ENCODE peak calls at places on chromosomes 3 and 15, in seven cellular contexts. T is skeletal muscle cell, H is IMR-90, P is sciatic nerve, N is foreskin melanocyte, M is head of caudate nucleus, A is cortex of kidney. B is an unnamed sample.

GRCh38 chr3:124172297-124172696 is 180.4 kb upstream of the ROPN1 start:
- DNase-seq in T (no peak), H (no peak), P (no peak), N (no peak), M (no peak), A (no peak), B (no peak)

GRCh38 chr3:126661965-126662364 is 7.0 kb upstream of the TXNRD3 start:
- DNase-seq in T (no peak), H (no peak), P (no peak), N (no peak), M (no peak), A (no peak), B (no peak)

GRCh38 chr15:65512807-65513416 is 4.6 kb downstream of the DPP8 start:
- DNase-seq in T (no peak), H (no peak), P (peak), N (no peak), M (no peak), A (no peak), B (peak)

GRCh38 chr15:74233373-74233772 is 2.8 kb upstream of the CCDC33 start:
- DNase-seq in T (no peak), H (no peak), P (no peak), N (no peak), M (no peak), A (no peak), B (no peak)

GRCh38 chr15:58643996-58644395 is 105.5 kb downstream of the ADAM10 start:
- DNase-seq in T (no peak), H (no peak), P (no peak), N (no peak), M (no peak), A (no peak), B (no peak)

GRCh38 chr3:52345521-52346110 is 29.5 kb downstream of the DNAH1 start:
- DNase-seq in T (no peak), H (peak), P (no peak), N (no peak), M (no peak), A (no peak), B (no peak)

GRCh38 chr3:37138816-37139215 is 35.6 kb downstream of the LRRFIP2 start:
- DNase-seq in T (no peak), H (peak), P (no peak), N (no peak), M (no peak), A (no peak), B (no peak)

GRCh38 chr3:157913751-157914150 is 192.5 kb downstream of the SHOX2 start:
- DNase-seq in T (peak), H (peak), P (no peak), N (no peak), M (no peak), A (no peak), B (no peak)

GRCh38 chr15:70424937-70425411 is 327.3 kb upstream of the TLE3 start:
- DNase-seq in T (no peak), H (no peak), P (no peak), N (no peak), M (no peak), A (no peak), B (no peak)

GRCh38 chr15:63083046-63083445 is 38.6 kb upstream of the LACTB start:
- DNase-seq in T (no peak), H (no peak), P (no peak), N (no peak), M (no peak), A (no peak), B (no peak)

GRCh38 chr3:41115069-41115468 is 84.2 kb upstream of the CTNNB1 start:
- DNase-seq in T (no peak), H (no peak), P (no peak), N (no peak), M (no peak), A (no peak), B (no peak)

GRCh38 chr3:111068574-111068973 is 3.0 kb upstream of the NECTIN3 start:
- DNase-seq in T (no peak), H (no peak), P (no peak), N (no peak), M (no peak), A (no peak), B (no peak)

GRCh38 chr15:70585707-70586034 is 177.7 kb downstream of the UACA start:
- DNase-seq in T (no peak), H (no peak), P (no peak), N (no peak), M (no peak), A (no peak), B (no peak)

GRCh38 chr15:38474155-38474757 is 20.3 kb downstream of the FAM98B start:
- DNase-seq in T (peak), H (peak), P (no peak), N (peak), M (no peak), A (no peak), B (peak)

GRCh38 chr3:38782148-38782547 is 33.9 kb downstream of the SCN10A start:
- DNase-seq in T (peak), H (no peak), P (no peak), N (no peak), M (no peak), A (no peak), B (no peak)